ENCODE peak calls at places on chromosomes 1 and 21, in five cellular contexts. H is uterus, G is breast epithelium, Z is body of pancreas, X is adrenal gland. B is an unnamed sample.

GRCh38 chr1:10900691-10901090 is 104.2 kb upstream of the CASZ1 start:
- DNase-seq in H (no peak), G (no peak), Z (no peak), X (no peak), B (peak; percentile 27)

GRCh38 chr1:230128569-230129269 is 61.7 kb downstream of the GALNT2 start:
- DNase-seq in H (no peak), G (no peak), Z (no peak), X (no peak), B (no peak)

GRCh38 chr1:155168456-155169210 is 4.5 kb downstream of the KRTCAP2 start:
- DNase-seq in H (no peak), G (no peak), Z (no peak), X (no peak), B (no peak)

GRCh38 chr1:44421374-44422028 is 16.4 kb downstream of the RNF220 start:
- DNase-seq in H (no peak), G (no peak), Z (no peak), X (no peak), B (no peak)

GRCh38 chr1:244095523-244095911 is 44.4 kb downstream of the ZBTB18 start:
- DNase-seq in H (no peak), G (no peak), Z (no peak), X (no peak), B (no peak)

GRCh38 chr1:164240081-164240480 is 318.9 kb upstream of the PBX1 start:
- DNase-seq in H (no peak), G (no peak), Z (peak; percentile 54), X (no peak), B (no peak)

GRCh38 chr1:70528591-70529333 is 117.7 kb downstream of the CTH start:
- DNase-seq in H (peak; percentile 40), G (no peak), Z (peak; percentile 42), X (peak; percentile 28), B (no peak)

GRCh38 chr1:45265244-45265643 is 58.8 kb upstream of the ZSWIM5 start:
- DNase-seq in H (no peak), G (no peak), Z (no peak), X (no peak), B (no peak)

GRCh38 chr1:185632659-185633428 is 101.3 kb upstream of the HMCN1 start:
- DNase-seq in H (no peak), G (no peak), Z (peak; percentile 9), X (no peak), B (no peak)

GRCh38 chr1:36880155-36881070 is 153.9 kb downstream of the GRIK3 start:
- DNase-seq in H (no peak), G (no peak), Z (no peak), X (no peak), B (no peak)

GRCh38 chr1:233113009-233113712 is 162.8 kb downstream of the NTPCR start:
- DNase-seq in H (peak; percentile 83), G (no peak), Z (peak; percentile 81), X (peak; percentile 82), B (peak; percentile 55)

GRCh38 chr1:237041795-237042466 is at the start of gene RYR2:
- DNase-seq in H (no peak), G (no peak), Z (peak; percentile 17), X (no peak), B (no peak)

GRCh38 chr1:10051656-10052055 is 18.9 kb downstream of the UBE4B start:
- DNase-seq in H (no peak), G (no peak), Z (no peak), X (no peak), B (no peak)

GRCh38 chr1:47416319-47417128 is 439 bp downstream of the FOXE3 start:
- DNase-seq in H (no peak), G (no peak), Z (no peak), X (no peak), B (no peak)

GRCh38 chr1:96072021-96072420 is 649.6 kb upstream of the PTBP2 start:
- DNase-seq in H (no peak), G (no peak), Z (no peak), X (no peak), B (no peak)

GRCh38 chr1:210254298-210254697 is 21.7 kb downstream of the SERTAD4 start:
- DNase-seq in H (no peak), G (no peak), Z (no peak), X (no peak), B (no peak)

GRCh38 chr1:4379451-4380175 is 274.8 kb upstream of the AJAP1 start:
- DNase-seq in H (no peak), G (no peak), Z (no peak), X (no peak), B (no peak)

GRCh38 chr1:182299728-182300581 is 91.6 kb downstream of the GLUL start:
- DNase-seq in H (peak; percentile 25), G (no peak), Z (peak; percentile 71), X (peak; percentile 54), B (no peak)

GRCh38 chr1:182281541-182281940 is 110.0 kb downstream of the GLUL start:
- DNase-seq in H (no peak), G (no peak), Z (no peak), X (no peak), B (no peak)

GRCh38 chr1:168261390-168261789 is 19.3 kb upstream of the TBX19 start:
- DNase-seq in H (no peak), G (no peak), Z (no peak), X (no peak), B (no peak)

GRCh38 chr1:1353389-1354151 is 4.4 kb upstream of the DVL1 start:
- DNase-seq in H (no peak), G (no peak), Z (no peak), X (no peak), B (no peak)
- TF ChIP-seq POLR2A in H (no peak), G (no peak), Z (no peak), X (no peak), B (no peak)

GRCh38 chr1:216554934-216555333 is 131.7 kb upstream of the USH2A start:
- DNase-seq in H (no peak), G (no peak), Z (no peak), X (no peak), B (no peak)

GRCh38 chr1:216553766-216554165 is 130.5 kb upstream of the USH2A start:
- DNase-seq in H (no peak), G (no peak), Z (no peak), X (no peak), B (no peak)

GRCh38 chr1:216559359-216559758 is 136.1 kb upstream of the USH2A start:
- DNase-seq in H (no peak), G (no peak), Z (no peak), X (no peak), B (no peak)

GRCh38 chr1:216553040-216553439 is 129.8 kb upstream of the USH2A start:
- DNase-seq in H (no peak), G (no peak), Z (no peak), X (no peak), B (no peak)

DNA sequence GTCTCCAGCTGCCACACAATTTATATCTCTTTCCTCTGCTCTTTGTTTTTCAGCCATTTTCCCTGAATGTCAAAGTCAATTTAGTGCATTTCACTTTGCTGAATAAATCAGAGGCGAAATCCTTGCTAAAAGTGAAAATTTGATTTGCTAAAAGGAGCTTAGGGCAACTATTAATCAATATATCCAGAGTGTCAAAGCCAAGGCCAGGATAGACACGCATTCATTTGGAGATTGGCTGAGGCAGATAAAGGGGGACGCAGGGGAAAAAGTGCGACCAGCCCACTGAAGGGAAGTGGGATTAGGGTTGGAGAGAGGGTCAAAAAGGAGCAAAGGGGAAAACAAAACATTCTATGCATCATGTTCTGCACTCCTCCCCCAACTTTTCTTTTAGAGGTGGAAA is 132.4 kb upstream of the USH2A start:
- DNase-seq in H (no peak), G (no peak), Z (no peak), X (no peak), B (no peak)
- TF ChIP-seq POLR2A in H (no peak), G (no peak), Z (no peak), X (no peak), B (no peak)

GRCh38 chr1:54223441-54224202 is 23.7 kb downstream of the MRPL37 start:
- DNase-seq in H (peak; percentile 44), G (no peak), Z (no peak), X (no peak), B (no peak)
- TF ChIP-seq POLR2A in H (no peak), G (no peak), Z (no peak), X (no peak), B (no peak)

DNA sequence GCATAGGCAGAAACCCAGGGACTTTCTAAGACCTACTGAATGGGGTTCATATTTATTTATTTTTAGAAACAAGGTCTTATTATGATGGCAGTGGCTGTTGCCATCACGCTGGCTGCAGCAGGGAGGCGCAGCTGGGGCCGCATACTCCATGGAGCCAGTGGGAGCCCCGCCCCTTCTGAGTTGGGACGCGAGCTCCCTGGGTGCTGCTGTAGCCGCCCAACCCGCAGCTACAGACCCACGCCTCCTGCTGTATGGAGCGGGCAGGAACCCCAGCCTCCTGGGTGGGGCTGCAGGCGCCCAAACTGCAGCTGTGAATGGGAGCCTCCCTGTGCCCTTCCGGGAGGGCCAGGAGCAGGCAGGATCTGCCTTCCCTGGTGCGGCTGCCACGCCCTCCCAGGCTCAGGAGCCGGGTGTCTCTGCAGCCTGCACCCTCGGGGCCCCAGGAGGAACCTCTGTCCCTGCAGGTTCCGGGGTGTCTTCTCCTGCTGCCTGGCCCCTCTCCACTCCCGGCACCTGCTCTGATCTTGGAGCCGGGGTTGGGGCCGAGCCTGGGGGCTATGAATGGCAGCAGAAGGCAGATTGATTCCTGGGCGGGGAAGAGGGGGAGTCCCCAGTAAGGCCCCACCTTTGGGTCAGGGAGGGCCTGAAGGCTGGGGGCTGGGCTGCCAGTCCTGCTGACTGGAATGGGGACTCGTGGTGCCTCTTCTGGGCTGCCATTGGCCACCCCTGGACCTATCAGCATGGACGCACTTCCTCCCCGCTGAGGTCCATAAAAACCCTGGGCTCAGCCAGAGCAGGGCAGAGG is 66.5 kb upstream of the LRRN2 start:
- DNase-seq in H (no peak), G (peak; percentile 57), Z (no peak), X (no peak), B (peak; percentile 45)
- TF ChIP-seq POLR2A in H (no peak), G (no peak), Z (no peak), X (no peak), B (no peak)

GRCh38 chr21:38908537-38908936 is 102.8 kb downstream of the ETS2 start:
- DNase-seq in H (no peak), G (no peak), Z (no peak), X (no peak), B (no peak)

GRCh38 chr21:38909929-38910328 is 104.2 kb downstream of the ETS2 start:
- DNase-seq in H (no peak), G (no peak), Z (no peak), X (no peak), B (no peak)

GRCh38 chr21:38911523-38912354 is 106.0 kb downstream of the ETS2 start:
- DNase-seq in H (no peak), G (no peak), Z (peak; percentile 34), X (no peak), B (no peak)

GRCh38 chr21:38910390-38911008 is 104.8 kb downstream of the ETS2 start:
- DNase-seq in H (no peak), G (no peak), Z (no peak), X (no peak), B (no peak)

GRCh38 chr21:38909109-38909508 is 103.4 kb downstream of the ETS2 start:
- DNase-seq in H (no peak), G (no peak), Z (no peak), X (no peak), B (no peak)
- TF ChIP-seq POLR2A in H (no peak), G (no peak), Z (peak; percentile 49), X (no peak), B (no peak)

DNA sequence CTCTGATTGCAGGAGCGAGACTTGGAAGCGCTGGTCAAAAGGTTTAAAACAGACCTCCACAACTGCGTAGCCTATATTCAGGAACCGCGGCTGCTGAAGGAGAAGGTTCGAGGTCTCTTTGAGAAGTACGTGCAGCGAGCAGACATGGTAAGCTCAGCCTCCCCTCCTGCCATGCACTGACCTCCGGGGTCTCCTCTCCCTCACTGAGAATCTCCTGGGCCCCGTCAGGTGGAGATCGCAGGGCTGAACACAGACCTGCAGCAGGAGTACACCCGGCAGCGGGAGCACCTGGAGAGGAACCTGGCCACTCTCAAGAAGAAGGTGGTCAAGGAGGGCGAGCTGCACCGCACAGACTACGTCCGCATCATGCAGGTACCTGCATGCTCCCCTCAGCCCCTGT is 35.5 kb upstream of the TMEM125 start:
- DNase-seq in H (no peak), G (peak; percentile 35), Z (no peak), X (no peak), B (no peak)
- TF ChIP-seq POLR2A in H (no peak), G (no peak), Z (no peak), X (no peak), B (no peak)

B was measured in H54.